ENCODE peak calls at places on chromosomes 4 and X, in ten cellular contexts. One of them, this sample, is unnamed.

GRCh38 chr4:4673070-4673469 is 131.2 kb upstream of the STX18 start:
- DNase-seq in activated T-cell treated with anti-CD3 and anti-CD28 coated beads, Interleukin-2, amount 50 U/mL, for 72 hours: no peak
- DNase-seq in mucosa of descending colon: peak
- DNase-seq in NCI-H1694: no peak
- DNase-seq in WTC11: peak
- DNase-seq in effector memory CD8-positive, alpha-beta T cell: no peak
- DNase-seq in iris pigment epithelial cell: no peak
- DNase-seq in hippocampal formation: no peak
- DNase-seq in stimulated activated CD4-positive, alpha-beta T cell treated with anti-CD3 and anti-CD28 coated beads, TNF-alpha, amount 100 ng/mL, for 1 hour: no peak
- DNase-seq in T-cell: no peak
- DNase-seq in this sample: no peak

GRCh38 chr4:35025152-35025834 is 1219.0 kb downstream of the ARAP2 start:
- DNase-seq in activated T-cell treated with anti-CD3 and anti-CD28 coated beads, Interleukin-2, amount 50 U/mL, for 72 hours: no peak
- DNase-seq in mucosa of descending colon: no peak
- DNase-seq in NCI-H1694: no peak
- DNase-seq in WTC11: no peak
- DNase-seq in effector memory CD8-positive, alpha-beta T cell: no peak
- DNase-seq in iris pigment epithelial cell: no peak
- DNase-seq in hippocampal formation: no peak
- DNase-seq in stimulated activated CD4-positive, alpha-beta T cell treated with anti-CD3 and anti-CD28 coated beads, TNF-alpha, amount 100 ng/mL, for 1 hour: no peak
- DNase-seq in T-cell: no peak
- DNase-seq in this sample: no peak

GRCh38 chr4:105963461-105964400 is 68.5 kb downstream of the NPNT start:
- DNase-seq in activated T-cell treated with anti-CD3 and anti-CD28 coated beads, Interleukin-2, amount 50 U/mL, for 72 hours: no peak
- DNase-seq in mucosa of descending colon: no peak
- DNase-seq in NCI-H1694: no peak
- DNase-seq in WTC11: no peak
- DNase-seq in effector memory CD8-positive, alpha-beta T cell: no peak
- DNase-seq in iris pigment epithelial cell: peak
- DNase-seq in hippocampal formation: no peak
- DNase-seq in stimulated activated CD4-positive, alpha-beta T cell treated with anti-CD3 and anti-CD28 coated beads, TNF-alpha, amount 100 ng/mL, for 1 hour: no peak
- DNase-seq in T-cell: no peak
- DNase-seq in this sample: no peak

GRCh38 chr4:182922551-182923284 is 5.5 kb upstream of the DCTD start:
- DNase-seq in activated T-cell treated with anti-CD3 and anti-CD28 coated beads, Interleukin-2, amount 50 U/mL, for 72 hours: no peak
- DNase-seq in mucosa of descending colon: no peak
- DNase-seq in NCI-H1694: no peak
- DNase-seq in WTC11: no peak
- DNase-seq in effector memory CD8-positive, alpha-beta T cell: no peak
- DNase-seq in iris pigment epithelial cell: peak
- DNase-seq in hippocampal formation: peak
- DNase-seq in stimulated activated CD4-positive, alpha-beta T cell treated with anti-CD3 and anti-CD28 coated beads, TNF-alpha, amount 100 ng/mL, for 1 hour: no peak
- DNase-seq in T-cell: no peak
- DNase-seq in this sample: no peak

GRCh38 chr4:121484633-121485032 is 103.8 kb upstream of the QRFPR start:
- DNase-seq in activated T-cell treated with anti-CD3 and anti-CD28 coated beads, Interleukin-2, amount 50 U/mL, for 72 hours: peak
- DNase-seq in mucosa of descending colon: peak
- DNase-seq in NCI-H1694: no peak
- DNase-seq in WTC11: peak
- DNase-seq in effector memory CD8-positive, alpha-beta T cell: no peak
- DNase-seq in iris pigment epithelial cell: peak
- DNase-seq in hippocampal formation: no peak
- DNase-seq in stimulated activated CD4-positive, alpha-beta T cell treated with anti-CD3 and anti-CD28 coated beads, TNF-alpha, amount 100 ng/mL, for 1 hour: no peak
- DNase-seq in T-cell: no peak
- DNase-seq in this sample: peak

GRCh38 chrX:56382278-56382677 is 150.1 kb downstream of the KLF8 start:
- DNase-seq in activated T-cell treated with anti-CD3 and anti-CD28 coated beads, Interleukin-2, amount 50 U/mL, for 72 hours: peak
- DNase-seq in mucosa of descending colon: no peak
- DNase-seq in NCI-H1694: no peak
- DNase-seq in WTC11: no peak
- DNase-seq in effector memory CD8-positive, alpha-beta T cell: no peak
- DNase-seq in iris pigment epithelial cell: no peak
- DNase-seq in hippocampal formation: no peak
- DNase-seq in stimulated activated CD4-positive, alpha-beta T cell treated with anti-CD3 and anti-CD28 coated beads, TNF-alpha, amount 100 ng/mL, for 1 hour: no peak
- DNase-seq in T-cell: no peak
- DNase-seq in this sample: no peak

GRCh38 chr4:53932784-53933183 is 131.6 kb downstream of the CHIC2 start:
- DNase-seq in activated T-cell treated with anti-CD3 and anti-CD28 coated beads, Interleukin-2, amount 50 U/mL, for 72 hours: no peak
- DNase-seq in mucosa of descending colon: no peak
- DNase-seq in NCI-H1694: no peak
- DNase-seq in WTC11: no peak
- DNase-seq in effector memory CD8-positive, alpha-beta T cell: no peak
- DNase-seq in iris pigment epithelial cell: peak
- DNase-seq in hippocampal formation: no peak
- DNase-seq in stimulated activated CD4-positive, alpha-beta T cell treated with anti-CD3 and anti-CD28 coated beads, TNF-alpha, amount 100 ng/mL, for 1 hour: no peak
- DNase-seq in T-cell: no peak
- DNase-seq in this sample: peak

GRCh38 chrX:10329984-10330383 is 173.2 kb downstream of the CLCN4 start:
- DNase-seq in activated T-cell treated with anti-CD3 and anti-CD28 coated beads, Interleukin-2, amount 50 U/mL, for 72 hours: no peak
- DNase-seq in mucosa of descending colon: no peak
- DNase-seq in NCI-H1694: no peak
- DNase-seq in WTC11: no peak
- DNase-seq in effector memory CD8-positive, alpha-beta T cell: no peak
- DNase-seq in iris pigment epithelial cell: no peak
- DNase-seq in hippocampal formation: no peak
- DNase-seq in stimulated activated CD4-positive, alpha-beta T cell treated with anti-CD3 and anti-CD28 coated beads, TNF-alpha, amount 100 ng/mL, for 1 hour: no peak
- DNase-seq in T-cell: no peak
- DNase-seq in this sample: no peak

GRCh38 chrX:126658447-126658846 is 105.8 kb upstream of the DCAF12L1 start:
- DNase-seq in activated T-cell treated with anti-CD3 and anti-CD28 coated beads, Interleukin-2, amount 50 U/mL, for 72 hours: no peak
- DNase-seq in mucosa of descending colon: no peak
- DNase-seq in NCI-H1694: no peak
- DNase-seq in WTC11: no peak
- DNase-seq in effector memory CD8-positive, alpha-beta T cell: no peak
- DNase-seq in iris pigment epithelial cell: peak
- DNase-seq in hippocampal formation: no peak
- DNase-seq in stimulated activated CD4-positive, alpha-beta T cell treated with anti-CD3 and anti-CD28 coated beads, TNF-alpha, amount 100 ng/mL, for 1 hour: no peak
- DNase-seq in T-cell: no peak
- DNase-seq in this sample: no peak

GRCh38 chr4:41709844-41710481 is 38.6 kb downstream of the PHOX2B start:
- DNase-seq in activated T-cell treated with anti-CD3 and anti-CD28 coated beads, Interleukin-2, amount 50 U/mL, for 72 hours: no peak
- DNase-seq in mucosa of descending colon: no peak
- DNase-seq in NCI-H1694: no peak
- DNase-seq in WTC11: no peak
- DNase-seq in effector memory CD8-positive, alpha-beta T cell: no peak
- DNase-seq in iris pigment epithelial cell: peak
- DNase-seq in hippocampal formation: no peak
- DNase-seq in stimulated activated CD4-positive, alpha-beta T cell treated with anti-CD3 and anti-CD28 coated beads, TNF-alpha, amount 100 ng/mL, for 1 hour: no peak
- DNase-seq in T-cell: no peak
- DNase-seq in this sample: no peak

GRCh38 chr4:8652181-8653078 is 59.9 kb downstream of the CPZ start:
- DNase-seq in activated T-cell treated with anti-CD3 and anti-CD28 coated beads, Interleukin-2, amount 50 U/mL, for 72 hours: no peak
- DNase-seq in mucosa of descending colon: no peak
- DNase-seq in NCI-H1694: no peak
- DNase-seq in WTC11: no peak
- DNase-seq in effector memory CD8-positive, alpha-beta T cell: no peak
- DNase-seq in iris pigment epithelial cell: no peak
- DNase-seq in hippocampal formation: no peak
- DNase-seq in stimulated activated CD4-positive, alpha-beta T cell treated with anti-CD3 and anti-CD28 coated beads, TNF-alpha, amount 100 ng/mL, for 1 hour: no peak
- DNase-seq in T-cell: no peak
- DNase-seq in this sample: no peak

GRCh38 chr4:173230077-173230476 is 61.5 kb downstream of the GALNT7 start:
- DNase-seq in activated T-cell treated with anti-CD3 and anti-CD28 coated beads, Interleukin-2, amount 50 U/mL, for 72 hours: no peak
- DNase-seq in mucosa of descending colon: no peak
- DNase-seq in NCI-H1694: no peak
- DNase-seq in WTC11: no peak
- DNase-seq in effector memory CD8-positive, alpha-beta T cell: no peak
- DNase-seq in iris pigment epithelial cell: no peak
- DNase-seq in hippocampal formation: no peak
- DNase-seq in stimulated activated CD4-positive, alpha-beta T cell treated with anti-CD3 and anti-CD28 coated beads, TNF-alpha, amount 100 ng/mL, for 1 hour: no peak
- DNase-seq in T-cell: no peak
- DNase-seq in this sample: no peak

GRCh38 chr4:91758487-91758886 is 545.3 kb upstream of the GRID2 start:
- DNase-seq in activated T-cell treated with anti-CD3 and anti-CD28 coated beads, Interleukin-2, amount 50 U/mL, for 72 hours: no peak
- DNase-seq in mucosa of descending colon: no peak
- DNase-seq in NCI-H1694: no peak
- DNase-seq in WTC11: no peak
- DNase-seq in effector memory CD8-positive, alpha-beta T cell: no peak
- DNase-seq in iris pigment epithelial cell: peak
- DNase-seq in hippocampal formation: no peak
- DNase-seq in stimulated activated CD4-positive, alpha-beta T cell treated with anti-CD3 and anti-CD28 coated beads, TNF-alpha, amount 100 ng/mL, for 1 hour: no peak
- DNase-seq in T-cell: no peak
- DNase-seq in this sample: no peak

GRCh38 chr4:153140294-153140693 is 63.9 kb upstream of the TRIM2 start:
- DNase-seq in activated T-cell treated with anti-CD3 and anti-CD28 coated beads, Interleukin-2, amount 50 U/mL, for 72 hours: no peak
- DNase-seq in mucosa of descending colon: no peak
- DNase-seq in NCI-H1694: no peak
- DNase-seq in WTC11: no peak
- DNase-seq in effector memory CD8-positive, alpha-beta T cell: no peak
- DNase-seq in iris pigment epithelial cell: no peak
- DNase-seq in hippocampal formation: no peak
- DNase-seq in stimulated activated CD4-positive, alpha-beta T cell treated with anti-CD3 and anti-CD28 coated beads, TNF-alpha, amount 100 ng/mL, for 1 hour: no peak
- DNase-seq in T-cell: no peak
- DNase-seq in this sample: peak

GRCh38 chr4:119093042-119093827 is 42.4 kb upstream of the MYOZ2 start:
- DNase-seq in activated T-cell treated with anti-CD3 and anti-CD28 coated beads, Interleukin-2, amount 50 U/mL, for 72 hours: no peak
- DNase-seq in mucosa of descending colon: peak
- DNase-seq in NCI-H1694: no peak
- DNase-seq in WTC11: no peak
- DNase-seq in effector memory CD8-positive, alpha-beta T cell: no peak
- DNase-seq in iris pigment epithelial cell: peak
- DNase-seq in hippocampal formation: no peak
- DNase-seq in stimulated activated CD4-positive, alpha-beta T cell treated with anti-CD3 and anti-CD28 coated beads, TNF-alpha, amount 100 ng/mL, for 1 hour: no peak
- DNase-seq in T-cell: no peak
- DNase-seq in this sample: no peak

GRCh38 chr4:121951570-121952110 is at the start of gene TRPC3:
- DNase-seq in activated T-cell treated with anti-CD3 and anti-CD28 coated beads, Interleukin-2, amount 50 U/mL, for 72 hours: peak
- DNase-seq in mucosa of descending colon: peak
- DNase-seq in NCI-H1694: no peak
- DNase-seq in WTC11: peak
- DNase-seq in effector memory CD8-positive, alpha-beta T cell: peak
- DNase-seq in iris pigment epithelial cell: no peak
- DNase-seq in hippocampal formation: no peak
- DNase-seq in stimulated activated CD4-positive, alpha-beta T cell treated with anti-CD3 and anti-CD28 coated beads, TNF-alpha, amount 100 ng/mL, for 1 hour: no peak
- DNase-seq in T-cell: no peak
- DNase-seq in this sample: no peak

GRCh38 chrX:52410439-52411394 is 41.9 kb downstream of the XAGE2 start:
- DNase-seq in activated T-cell treated with anti-CD3 and anti-CD28 coated beads, Interleukin-2, amount 50 U/mL, for 72 hours: no peak
- DNase-seq in mucosa of descending colon: no peak
- DNase-seq in NCI-H1694: no peak
- DNase-seq in WTC11: no peak
- DNase-seq in effector memory CD8-positive, alpha-beta T cell: no peak
- DNase-seq in iris pigment epithelial cell: no peak
- DNase-seq in hippocampal formation: no peak
- DNase-seq in stimulated activated CD4-positive, alpha-beta T cell treated with anti-CD3 and anti-CD28 coated beads, TNF-alpha, amount 100 ng/mL, for 1 hour: no peak
- DNase-seq in T-cell: no peak
- DNase-seq in this sample: no peak

GRCh38 chr4:8403173-8403753 is 37.3 kb downstream of the ACOX3 start:
- DNase-seq in activated T-cell treated with anti-CD3 and anti-CD28 coated beads, Interleukin-2, amount 50 U/mL, for 72 hours: peak
- DNase-seq in mucosa of descending colon: peak
- DNase-seq in NCI-H1694: peak
- DNase-seq in WTC11: peak
- DNase-seq in effector memory CD8-positive, alpha-beta T cell: peak
- DNase-seq in iris pigment epithelial cell: peak
- DNase-seq in hippocampal formation: peak
- DNase-seq in stimulated activated CD4-positive, alpha-beta T cell treated with anti-CD3 and anti-CD28 coated beads, TNF-alpha, amount 100 ng/mL, for 1 hour: no peak
- DNase-seq in T-cell: peak
- DNase-seq in this sample: no peak

GRCh38 chr4:7854697-7855370 is 84.8 kb downstream of the AFAP1 start:
- DNase-seq in activated T-cell treated with anti-CD3 and anti-CD28 coated beads, Interleukin-2, amount 50 U/mL, for 72 hours: peak
- DNase-seq in mucosa of descending colon: peak
- DNase-seq in NCI-H1694: no peak
- DNase-seq in WTC11: no peak
- DNase-seq in effector memory CD8-positive, alpha-beta T cell: peak
- DNase-seq in iris pigment epithelial cell: peak
- DNase-seq in hippocampal formation: no peak
- DNase-seq in stimulated activated CD4-positive, alpha-beta T cell treated with anti-CD3 and anti-CD28 coated beads, TNF-alpha, amount 100 ng/mL, for 1 hour: peak
- DNase-seq in T-cell: peak
- DNase-seq in this sample: no peak

GRCh38 chrX:148069759-148070503 is 88.8 kb downstream of the FMR1NB start:
- DNase-seq in activated T-cell treated with anti-CD3 and anti-CD28 coated beads, Interleukin-2, amount 50 U/mL, for 72 hours: no peak
- DNase-seq in mucosa of descending colon: no peak
- DNase-seq in NCI-H1694: no peak
- DNase-seq in WTC11: no peak
- DNase-seq in effector memory CD8-positive, alpha-beta T cell: no peak
- DNase-seq in iris pigment epithelial cell: no peak
- DNase-seq in hippocampal formation: no peak
- DNase-seq in stimulated activated CD4-positive, alpha-beta T cell treated with anti-CD3 and anti-CD28 coated beads, TNF-alpha, amount 100 ng/mL, for 1 hour: no peak
- DNase-seq in T-cell: no peak
- DNase-seq in this sample: no peak

GRCh38 chr4:41141910-41142309 is 72.4 kb downstream of the APBB2 start:
- DNase-seq in activated T-cell treated with anti-CD3 and anti-CD28 coated beads, Interleukin-2, amount 50 U/mL, for 72 hours: no peak
- DNase-seq in mucosa of descending colon: no peak
- DNase-seq in NCI-H1694: no peak
- DNase-seq in WTC11: no peak
- DNase-seq in effector memory CD8-positive, alpha-beta T cell: no peak
- DNase-seq in iris pigment epithelial cell: peak
- DNase-seq in hippocampal formation: no peak
- DNase-seq in stimulated activated CD4-positive, alpha-beta T cell treated with anti-CD3 and anti-CD28 coated beads, TNF-alpha, amount 100 ng/mL, for 1 hour: no peak
- DNase-seq in T-cell: no peak
- DNase-seq in this sample: peak

GRCh38 chrX:48736878-48737212 is 24.7 kb upstream of the GLOD5 start:
- DNase-seq in activated T-cell treated with anti-CD3 and anti-CD28 coated beads, Interleukin-2, amount 50 U/mL, for 72 hours: no peak
- DNase-seq in mucosa of descending colon: no peak
- DNase-seq in NCI-H1694: no peak
- DNase-seq in WTC11: no peak
- DNase-seq in effector memory CD8-positive, alpha-beta T cell: no peak
- DNase-seq in iris pigment epithelial cell: no peak
- DNase-seq in hippocampal formation: no peak
- DNase-seq in stimulated activated CD4-positive, alpha-beta T cell treated with anti-CD3 and anti-CD28 coated beads, TNF-alpha, amount 100 ng/mL, for 1 hour: no peak
- DNase-seq in T-cell: no peak
- DNase-seq in this sample: no peak

This sample was measured in GM04503.